ENCODE peak calls at places on chromosome 11, in eight cellular contexts. One of them, this sample, is unnamed.

GRCh38 chr11:8531312-8531711 is 62.7 kb downstream of the STK33 start:
- DNase-seq in astrocyte of the spinal cord: no peak
- DNase-seq in left lung: no peak
- DNase-seq in activated effector memory CD4-positive, alpha-beta T cell treated with Interleukin-2 at 50 U/mL for 16 hours: no peak
- DNase-seq in fibroblast of mammary gland: peak
- DNase-seq in stimulated activated naive B cell treated with anti-CD40 and anti-IgM and Interleukin-4, amounts not matched to agents 10 μg/mL and 1 μg/mL and 100 μg/mL, for 72 hours: no peak
- DNase-seq in astrocyte of the hippocampus: no peak
- DNase-seq in thoracic aorta: no peak
- DNase-seq in this sample: no peak

GRCh38 chr11:75715688-75716087 is 1.9 kb upstream of the MOGAT2 start:
- DNase-seq in fibroblast of mammary gland: no peak
- DNase-seq in thoracic aorta: no peak
- DNase-seq in astrocyte of the spinal cord: no peak
- DNase-seq in activated effector memory CD4-positive, alpha-beta T cell treated with Interleukin-2 at 50 U/mL for 16 hours: no peak
- DNase-seq in stimulated activated naive B cell treated with anti-CD40 and anti-IgM and Interleukin-4, amounts not matched to agents 10 μg/mL and 1 μg/mL and 100 μg/mL, for 72 hours: no peak
- DNase-seq in astrocyte of the hippocampus: no peak
- DNase-seq in left lung: no peak
- DNase-seq in this sample: no peak

GRCh38 chr11:130599073-130599654 is 150.7 kb downstream of the ADAMTS15 start:
- DNase-seq in astrocyte of the spinal cord: peak
- DNase-seq in astrocyte of the hippocampus: peak
- DNase-seq in fibroblast of mammary gland: peak
- DNase-seq in stimulated activated naive B cell treated with anti-CD40 and anti-IgM and Interleukin-4, amounts not matched to agents 10 μg/mL and 1 μg/mL and 100 μg/mL, for 72 hours: no peak
- DNase-seq in left lung: no peak
- DNase-seq in activated effector memory CD4-positive, alpha-beta T cell treated with Interleukin-2 at 50 U/mL for 16 hours: no peak
- DNase-seq in thoracic aorta: no peak
- DNase-seq in this sample: no peak

GRCh38 chr11:61891331-61892084 is at the start of gene FADS3:
- DNase-seq in left lung: peak
- DNase-seq in stimulated activated naive B cell treated with anti-CD40 and anti-IgM and Interleukin-4, amounts not matched to agents 10 μg/mL and 1 μg/mL and 100 μg/mL, for 72 hours: peak
- DNase-seq in astrocyte of the spinal cord: peak
- DNase-seq in thoracic aorta: peak
- DNase-seq in fibroblast of mammary gland: peak
- DNase-seq in activated effector memory CD4-positive, alpha-beta T cell treated with Interleukin-2 at 50 U/mL for 16 hours: peak
- DNase-seq in astrocyte of the hippocampus: peak
- DNase-seq in this sample: peak

GRCh38 chr11:869399-870126 is 26.9 kb downstream of the TSPAN4 start:
- DNase-seq in thoracic aorta: no peak
- DNase-seq in stimulated activated naive B cell treated with anti-CD40 and anti-IgM and Interleukin-4, amounts not matched to agents 10 μg/mL and 1 μg/mL and 100 μg/mL, for 72 hours: no peak
- DNase-seq in activated effector memory CD4-positive, alpha-beta T cell treated with Interleukin-2 at 50 U/mL for 16 hours: no peak
- DNase-seq in astrocyte of the hippocampus: no peak
- DNase-seq in fibroblast of mammary gland: no peak
- DNase-seq in astrocyte of the spinal cord: no peak
- DNase-seq in left lung: no peak
- DNase-seq in this sample: no peak

GRCh38 chr11:12698049-12698448 is 23.8 kb downstream of the TEAD1 start:
- DNase-seq in astrocyte of the hippocampus: no peak
- DNase-seq in activated effector memory CD4-positive, alpha-beta T cell treated with Interleukin-2 at 50 U/mL for 16 hours: no peak
- DNase-seq in stimulated activated naive B cell treated with anti-CD40 and anti-IgM and Interleukin-4, amounts not matched to agents 10 μg/mL and 1 μg/mL and 100 μg/mL, for 72 hours: no peak
- DNase-seq in fibroblast of mammary gland: no peak
- DNase-seq in left lung: no peak
- DNase-seq in astrocyte of the spinal cord: no peak
- DNase-seq in thoracic aorta: no peak
- DNase-seq in this sample: no peak

GRCh38 chr11:1510928-1511327 is 24.3 kb upstream of the MOB2 start:
- DNase-seq in left lung: no peak
- DNase-seq in thoracic aorta: no peak
- DNase-seq in stimulated activated naive B cell treated with anti-CD40 and anti-IgM and Interleukin-4, amounts not matched to agents 10 μg/mL and 1 μg/mL and 100 μg/mL, for 72 hours: no peak
- DNase-seq in astrocyte of the spinal cord: no peak
- DNase-seq in astrocyte of the hippocampus: no peak
- DNase-seq in activated effector memory CD4-positive, alpha-beta T cell treated with Interleukin-2 at 50 U/mL for 16 hours: no peak
- DNase-seq in fibroblast of mammary gland: no peak
- DNase-seq in this sample: no peak

GRCh38 chr11:69227271-69227670 is 66.7 kb upstream of the MYEOV start:
- DNase-seq in astrocyte of the hippocampus: no peak
- DNase-seq in stimulated activated naive B cell treated with anti-CD40 and anti-IgM and Interleukin-4, amounts not matched to agents 10 μg/mL and 1 μg/mL and 100 μg/mL, for 72 hours: no peak
- DNase-seq in fibroblast of mammary gland: no peak
- DNase-seq in left lung: no peak
- DNase-seq in astrocyte of the spinal cord: no peak
- DNase-seq in activated effector memory CD4-positive, alpha-beta T cell treated with Interleukin-2 at 50 U/mL for 16 hours: no peak
- DNase-seq in thoracic aorta: no peak
- DNase-seq in this sample: no peak

GRCh38 chr11:58829736-58830135 is 14.8 kb downstream of the GLYATL2 start:
- DNase-seq in left lung: no peak
- DNase-seq in stimulated activated naive B cell treated with anti-CD40 and anti-IgM and Interleukin-4, amounts not matched to agents 10 μg/mL and 1 μg/mL and 100 μg/mL, for 72 hours: no peak
- DNase-seq in activated effector memory CD4-positive, alpha-beta T cell treated with Interleukin-2 at 50 U/mL for 16 hours: no peak
- DNase-seq in astrocyte of the hippocampus: peak
- DNase-seq in astrocyte of the spinal cord: peak
- DNase-seq in fibroblast of mammary gland: peak
- DNase-seq in thoracic aorta: no peak
- DNase-seq in this sample: no peak

GRCh38 chr11:120280566-120281160 is 40.7 kb downstream of the POU2F3 start:
- DNase-seq in astrocyte of the spinal cord: no peak
- DNase-seq in activated effector memory CD4-positive, alpha-beta T cell treated with Interleukin-2 at 50 U/mL for 16 hours: no peak
- DNase-seq in fibroblast of mammary gland: no peak
- DNase-seq in left lung: no peak
- DNase-seq in stimulated activated naive B cell treated with anti-CD40 and anti-IgM and Interleukin-4, amounts not matched to agents 10 μg/mL and 1 μg/mL and 100 μg/mL, for 72 hours: no peak
- DNase-seq in astrocyte of the hippocampus: no peak
- DNase-seq in thoracic aorta: no peak
- DNase-seq in this sample: no peak

GRCh38 chr11:34208266-34209135 is 103.1 kb downstream of the NAT10 start:
- DNase-seq in left lung: no peak
- DNase-seq in astrocyte of the hippocampus: no peak
- DNase-seq in activated effector memory CD4-positive, alpha-beta T cell treated with Interleukin-2 at 50 U/mL for 16 hours: no peak
- DNase-seq in astrocyte of the spinal cord: no peak
- DNase-seq in thoracic aorta: no peak
- DNase-seq in fibroblast of mammary gland: peak
- DNase-seq in stimulated activated naive B cell treated with anti-CD40 and anti-IgM and Interleukin-4, amounts not matched to agents 10 μg/mL and 1 μg/mL and 100 μg/mL, for 72 hours: peak
- DNase-seq in this sample: no peak

GRCh38 chr11:121489823-121490222 is 37.1 kb upstream of the SORL1-AS1 start:
- DNase-seq in thoracic aorta: no peak
- DNase-seq in astrocyte of the hippocampus: no peak
- DNase-seq in astrocyte of the spinal cord: no peak
- DNase-seq in activated effector memory CD4-positive, alpha-beta T cell treated with Interleukin-2 at 50 U/mL for 16 hours: no peak
- DNase-seq in fibroblast of mammary gland: no peak
- DNase-seq in left lung: no peak
- DNase-seq in stimulated activated naive B cell treated with anti-CD40 and anti-IgM and Interleukin-4, amounts not matched to agents 10 μg/mL and 1 μg/mL and 100 μg/mL, for 72 hours: no peak
- DNase-seq in this sample: no peak

GRCh38 chr11:26976389-26976788 is 17.5 kb upstream of the FIBIN start:
- DNase-seq in activated effector memory CD4-positive, alpha-beta T cell treated with Interleukin-2 at 50 U/mL for 16 hours: no peak
- DNase-seq in thoracic aorta: no peak
- DNase-seq in left lung: no peak
- DNase-seq in astrocyte of the hippocampus: peak
- DNase-seq in stimulated activated naive B cell treated with anti-CD40 and anti-IgM and Interleukin-4, amounts not matched to agents 10 μg/mL and 1 μg/mL and 100 μg/mL, for 72 hours: no peak
- DNase-seq in fibroblast of mammary gland: peak
- DNase-seq in astrocyte of the spinal cord: peak
- DNase-seq in this sample: no peak

GRCh38 chr11:12900496-12900895 is 108.6 kb upstream of the RASSF10 start:
- DNase-seq in fibroblast of mammary gland: peak
- DNase-seq in left lung: no peak
- DNase-seq in thoracic aorta: no peak
- DNase-seq in activated effector memory CD4-positive, alpha-beta T cell treated with Interleukin-2 at 50 U/mL for 16 hours: no peak
- DNase-seq in astrocyte of the hippocampus: peak
- DNase-seq in astrocyte of the spinal cord: peak
- DNase-seq in stimulated activated naive B cell treated with anti-CD40 and anti-IgM and Interleukin-4, amounts not matched to agents 10 μg/mL and 1 μg/mL and 100 μg/mL, for 72 hours: no peak
- DNase-seq in this sample: no peak

GRCh38 chr11:120057595-120058581 is 80.0 kb downstream of the TRIM29 start:
- DNase-seq in astrocyte of the spinal cord: no peak
- DNase-seq in fibroblast of mammary gland: peak
- DNase-seq in astrocyte of the hippocampus: peak
- DNase-seq in activated effector memory CD4-positive, alpha-beta T cell treated with Interleukin-2 at 50 U/mL for 16 hours: no peak
- DNase-seq in left lung: no peak
- DNase-seq in stimulated activated naive B cell treated with anti-CD40 and anti-IgM and Interleukin-4, amounts not matched to agents 10 μg/mL and 1 μg/mL and 100 μg/mL, for 72 hours: no peak
- DNase-seq in thoracic aorta: no peak
- DNase-seq in this sample: no peak

GRCh38 chr11:71948314-71949027 is 19.6 kb downstream of the RNF121 start:
- DNase-seq in astrocyte of the spinal cord: no peak
- DNase-seq in left lung: no peak
- DNase-seq in stimulated activated naive B cell treated with anti-CD40 and anti-IgM and Interleukin-4, amounts not matched to agents 10 μg/mL and 1 μg/mL and 100 μg/mL, for 72 hours: no peak
- DNase-seq in fibroblast of mammary gland: no peak
- DNase-seq in astrocyte of the hippocampus: peak
- DNase-seq in activated effector memory CD4-positive, alpha-beta T cell treated with Interleukin-2 at 50 U/mL for 16 hours: no peak
- DNase-seq in thoracic aorta: no peak
- DNase-seq in this sample: no peak

GRCh38 chr11:1667906-1668305 is 29.1 kb upstream of the KRTAP5-6 start:
- DNase-seq in stimulated activated naive B cell treated with anti-CD40 and anti-IgM and Interleukin-4, amounts not matched to agents 10 μg/mL and 1 μg/mL and 100 μg/mL, for 72 hours: no peak
- DNase-seq in thoracic aorta: no peak
- DNase-seq in left lung: no peak
- DNase-seq in fibroblast of mammary gland: no peak
- DNase-seq in activated effector memory CD4-positive, alpha-beta T cell treated with Interleukin-2 at 50 U/mL for 16 hours: no peak
- DNase-seq in astrocyte of the hippocampus: no peak
- DNase-seq in astrocyte of the spinal cord: no peak
- DNase-seq in this sample: no peak

GRCh38 chr11:72781063-72781312 is 12.9 kb downstream of the STARD10 start:
- DNase-seq in activated effector memory CD4-positive, alpha-beta T cell treated with Interleukin-2 at 50 U/mL for 16 hours: no peak
- DNase-seq in fibroblast of mammary gland: no peak
- DNase-seq in astrocyte of the hippocampus: no peak
- DNase-seq in left lung: no peak
- DNase-seq in astrocyte of the spinal cord: no peak
- DNase-seq in thoracic aorta: no peak
- DNase-seq in stimulated activated naive B cell treated with anti-CD40 and anti-IgM and Interleukin-4, amounts not matched to agents 10 μg/mL and 1 μg/mL and 100 μg/mL, for 72 hours: no peak
- DNase-seq in this sample: no peak

GRCh38 chr11:31872074-31872440 is 60.9 kb upstream of the PAX6 start:
- DNase-seq in activated effector memory CD4-positive, alpha-beta T cell treated with Interleukin-2 at 50 U/mL for 16 hours: no peak
- DNase-seq in astrocyte of the spinal cord: no peak
- DNase-seq in astrocyte of the hippocampus: no peak
- DNase-seq in stimulated activated naive B cell treated with anti-CD40 and anti-IgM and Interleukin-4, amounts not matched to agents 10 μg/mL and 1 μg/mL and 100 μg/mL, for 72 hours: no peak
- DNase-seq in thoracic aorta: no peak
- DNase-seq in fibroblast of mammary gland: no peak
- DNase-seq in left lung: no peak
- DNase-seq in this sample: no peak

GRCh38 chr11:66080055-66080817 is 10.2 kb downstream of the PACS1 start:
- DNase-seq in thoracic aorta: no peak
- DNase-seq in left lung: no peak
- DNase-seq in astrocyte of the spinal cord: peak
- DNase-seq in stimulated activated naive B cell treated with anti-CD40 and anti-IgM and Interleukin-4, amounts not matched to agents 10 μg/mL and 1 μg/mL and 100 μg/mL, for 72 hours: no peak
- DNase-seq in fibroblast of mammary gland: peak
- DNase-seq in astrocyte of the hippocampus: peak
- DNase-seq in activated effector memory CD4-positive, alpha-beta T cell treated with Interleukin-2 at 50 U/mL for 16 hours: peak
- DNase-seq in this sample: no peak

GRCh38 chr11:1290052-1291040 is 19.1 kb downstream of the TOLLIP start:
- DNase-seq in astrocyte of the spinal cord: no peak
- DNase-seq in thoracic aorta: no peak
- DNase-seq in left lung: peak
- DNase-seq in activated effector memory CD4-positive, alpha-beta T cell treated with Interleukin-2 at 50 U/mL for 16 hours: no peak
- DNase-seq in stimulated activated naive B cell treated with anti-CD40 and anti-IgM and Interleukin-4, amounts not matched to agents 10 μg/mL and 1 μg/mL and 100 μg/mL, for 72 hours: no peak
- DNase-seq in fibroblast of mammary gland: no peak
- DNase-seq in astrocyte of the hippocampus: no peak
- DNase-seq in this sample: no peak

GRCh38 chr11:57427692-57428082 is 766 bp upstream of the SLC43A3 start:
- DNase-seq in fibroblast of mammary gland: peak
- DNase-seq in thoracic aorta: no peak
- DNase-seq in left lung: peak
- DNase-seq in activated effector memory CD4-positive, alpha-beta T cell treated with Interleukin-2 at 50 U/mL for 16 hours: no peak
- DNase-seq in stimulated activated naive B cell treated with anti-CD40 and anti-IgM and Interleukin-4, amounts not matched to agents 10 μg/mL and 1 μg/mL and 100 μg/mL, for 72 hours: no peak
- DNase-seq in astrocyte of the spinal cord: no peak
- DNase-seq in astrocyte of the hippocampus: no peak
- DNase-seq in this sample: no peak

GRCh38 chr11:26613759-26614158 is 41.7 kb upstream of the MUC15 start:
- DNase-seq in fibroblast of mammary gland: no peak
- DNase-seq in stimulated activated naive B cell treated with anti-CD40 and anti-IgM and Interleukin-4, amounts not matched to agents 10 μg/mL and 1 μg/mL and 100 μg/mL, for 72 hours: no peak
- DNase-seq in activated effector memory CD4-positive, alpha-beta T cell treated with Interleukin-2 at 50 U/mL for 16 hours: no peak
- DNase-seq in left lung: no peak
- DNase-seq in astrocyte of the spinal cord: no peak
- DNase-seq in thoracic aorta: no peak
- DNase-seq in astrocyte of the hippocampus: no peak
- DNase-seq in this sample: no peak

GRCh38 chr11:33197915-33198727 is 36.8 kb upstream of the CSTF3 start:
- DNase-seq in fibroblast of mammary gland: peak
- DNase-seq in left lung: no peak
- DNase-seq in thoracic aorta: no peak
- DNase-seq in activated effector memory CD4-positive, alpha-beta T cell treated with Interleukin-2 at 50 U/mL for 16 hours: no peak
- DNase-seq in stimulated activated naive B cell treated with anti-CD40 and anti-IgM and Interleukin-4, amounts not matched to agents 10 μg/mL and 1 μg/mL and 100 μg/mL, for 72 hours: no peak
- DNase-seq in astrocyte of the spinal cord: no peak
- DNase-seq in astrocyte of the hippocampus: no peak
- DNase-seq in this sample: no peak

GRCh38 chr11:120254788-120255518 is 15.0 kb downstream of the POU2F3 start:
- DNase-seq in astrocyte of the hippocampus: no peak
- DNase-seq in thoracic aorta: no peak
- DNase-seq in stimulated activated naive B cell treated with anti-CD40 and anti-IgM and Interleukin-4, amounts not matched to agents 10 μg/mL and 1 μg/mL and 100 μg/mL, for 72 hours: no peak
- DNase-seq in activated effector memory CD4-positive, alpha-beta T cell treated with Interleukin-2 at 50 U/mL for 16 hours: no peak
- DNase-seq in left lung: no peak
- DNase-seq in astrocyte of the spinal cord: no peak
- DNase-seq in fibroblast of mammary gland: no peak
- DNase-seq in this sample: no peak

GRCh38 chr11:3095712-3096361 is 38.6 kb upstream of the CARS1 start:
- DNase-seq in fibroblast of mammary gland: peak
- DNase-seq in astrocyte of the hippocampus: peak
- DNase-seq in left lung: no peak
- DNase-seq in astrocyte of the spinal cord: peak
- DNase-seq in activated effector memory CD4-positive, alpha-beta T cell treated with Interleukin-2 at 50 U/mL for 16 hours: no peak
- DNase-seq in stimulated activated naive B cell treated with anti-CD40 and anti-IgM and Interleukin-4, amounts not matched to agents 10 μg/mL and 1 μg/mL and 100 μg/mL, for 72 hours: no peak
- DNase-seq in thoracic aorta: no peak
- DNase-seq in this sample: no peak

GRCh38 chr11:71432761-71433647 is 15.2 kb downstream of the DHCR7 start:
- DNase-seq in fibroblast of mammary gland: no peak
- DNase-seq in thoracic aorta: no peak
- DNase-seq in stimulated activated naive B cell treated with anti-CD40 and anti-IgM and Interleukin-4, amounts not matched to agents 10 μg/mL and 1 μg/mL and 100 μg/mL, for 72 hours: no peak
- DNase-seq in activated effector memory CD4-positive, alpha-beta T cell treated with Interleukin-2 at 50 U/mL for 16 hours: no peak
- DNase-seq in astrocyte of the hippocampus: no peak
- DNase-seq in left lung: no peak
- DNase-seq in astrocyte of the spinal cord: no peak
- DNase-seq in this sample: no peak

GRCh38 chr11:46293616-46294015 is 16.2 kb downstream of the CREB3L1 start:
- DNase-seq in thoracic aorta: no peak
- DNase-seq in astrocyte of the spinal cord: peak
- DNase-seq in fibroblast of mammary gland: peak
- DNase-seq in left lung: no peak
- DNase-seq in astrocyte of the hippocampus: peak
- DNase-seq in activated effector memory CD4-positive, alpha-beta T cell treated with Interleukin-2 at 50 U/mL for 16 hours: no peak
- DNase-seq in stimulated activated naive B cell treated with anti-CD40 and anti-IgM and Interleukin-4, amounts not matched to agents 10 μg/mL and 1 μg/mL and 100 μg/mL, for 72 hours: no peak
- DNase-seq in this sample: no peak

GRCh38 chr11:92489831-92490399 is 265.3 kb downstream of the FAT3 start:
- DNase-seq in stimulated activated naive B cell treated with anti-CD40 and anti-IgM and Interleukin-4, amounts not matched to agents 10 μg/mL and 1 μg/mL and 100 μg/mL, for 72 hours: no peak
- DNase-seq in astrocyte of the spinal cord: no peak
- DNase-seq in thoracic aorta: no peak
- DNase-seq in astrocyte of the hippocampus: no peak
- DNase-seq in fibroblast of mammary gland: no peak
- DNase-seq in activated effector memory CD4-positive, alpha-beta T cell treated with Interleukin-2 at 50 U/mL for 16 hours: no peak
- DNase-seq in left lung: no peak
- DNase-seq in this sample: no peak

GRCh38 chr11:72336163-72336562 is 92.2 kb upstream of the PHOX2A start:
- DNase-seq in activated effector memory CD4-positive, alpha-beta T cell treated with Interleukin-2 at 50 U/mL for 16 hours: no peak
- DNase-seq in astrocyte of the spinal cord: no peak
- DNase-seq in stimulated activated naive B cell treated with anti-CD40 and anti-IgM and Interleukin-4, amounts not matched to agents 10 μg/mL and 1 μg/mL and 100 μg/mL, for 72 hours: no peak
- DNase-seq in fibroblast of mammary gland: no peak
- DNase-seq in left lung: no peak
- DNase-seq in astrocyte of the hippocampus: no peak
- DNase-seq in thoracic aorta: no peak
- DNase-seq in this sample: no peak

GRCh38 chr11:27253200-27253599 is 109.8 kb downstream of the CCDC34 start:
- DNase-seq in thoracic aorta: no peak
- DNase-seq in astrocyte of the spinal cord: no peak
- DNase-seq in astrocyte of the hippocampus: no peak
- DNase-seq in fibroblast of mammary gland: no peak
- DNase-seq in activated effector memory CD4-positive, alpha-beta T cell treated with Interleukin-2 at 50 U/mL for 16 hours: no peak
- DNase-seq in left lung: no peak
- DNase-seq in stimulated activated naive B cell treated with anti-CD40 and anti-IgM and Interleukin-4, amounts not matched to agents 10 μg/mL and 1 μg/mL and 100 μg/mL, for 72 hours: no peak
- DNase-seq in this sample: no peak

GRCh38 chr11:65100674-65101350 is 4.8 kb downstream of the VPS51 start:
- DNase-seq in astrocyte of the hippocampus: no peak
- DNase-seq in thoracic aorta: no peak
- DNase-seq in activated effector memory CD4-positive, alpha-beta T cell treated with Interleukin-2 at 50 U/mL for 16 hours: no peak
- DNase-seq in left lung: no peak
- DNase-seq in astrocyte of the spinal cord: no peak
- DNase-seq in fibroblast of mammary gland: peak
- DNase-seq in stimulated activated naive B cell treated with anti-CD40 and anti-IgM and Interleukin-4, amounts not matched to agents 10 μg/mL and 1 μg/mL and 100 μg/mL, for 72 hours: no peak
- DNase-seq in this sample: no peak

GRCh38 chr11:45659031-45659817 is 6.2 kb downstream of the CHST1 start:
- DNase-seq in activated effector memory CD4-positive, alpha-beta T cell treated with Interleukin-2 at 50 U/mL for 16 hours: no peak
- DNase-seq in astrocyte of the hippocampus: no peak
- DNase-seq in fibroblast of mammary gland: no peak
- DNase-seq in astrocyte of the spinal cord: no peak
- DNase-seq in stimulated activated naive B cell treated with anti-CD40 and anti-IgM and Interleukin-4, amounts not matched to agents 10 μg/mL and 1 μg/mL and 100 μg/mL, for 72 hours: no peak
- DNase-seq in left lung: no peak
- DNase-seq in thoracic aorta: no peak
- DNase-seq in this sample: no peak

This sample was measured in NCI-H1930.